ENCODE peak calls at places on chromosomes 5 and 9, in six cellular contexts. F, R, H, I, E and M are unnamed samples.

GRCh38 chr5:130168211-130168610 is 263.9 kb downstream of the CHSY3 start:
- DNase-seq in F (no peak), R (no peak), H (no peak), I (no peak), E (no peak), M (no peak)

GRCh38 chr5:172887735-172888134 is 53.7 kb downstream of the ERGIC1 start:
- DNase-seq in F (no peak), R (no peak), H (no peak), I (no peak), E (peak; percentile 86), M (peak; percentile 43)

GRCh38 chr9:36341936-36342577 is 58.0 kb downstream of the RNF38 start:
- DNase-seq in F (no peak), R (no peak), H (no peak), I (no peak), E (no peak), M (no peak)

GRCh38 chr5:141795421-141795820 is 82.8 kb downstream of the PCDH1 start:
- DNase-seq in F (no peak), R (no peak), H (no peak), I (no peak), E (no peak), M (no peak)

GRCh38 chr5:79800979-79801827 is 111.6 kb downstream of the CMYA5 start:
- DNase-seq in F (no peak), R (no peak), H (no peak), I (no peak), E (no peak), M (no peak)

GRCh38 chr5:121088341-121088740 is 624.2 kb downstream of the PRR16 start:
- DNase-seq in F (no peak), R (no peak), H (no peak), I (no peak), E (no peak), M (no peak)

GRCh38 chr9:621199-621860 is 220.2 kb upstream of the DMRT1 start:
- DNase-seq in F (no peak), R (no peak), H (no peak), I (no peak), E (no peak), M (no peak)

GRCh38 chr9:22008662-22009562 is at the start of gene CDKN2B:
- DNase-seq in F (peak; percentile 91), R (peak; percentile 99), H (peak; percentile 25), I (peak; percentile 95), E (peak; percentile 96), M (peak; percentile 82)

GRCh38 chr9:114390952-114391351 is 3.2 kb upstream of the AKNA start:
- DNase-seq in F (no peak), R (no peak), H (no peak), I (no peak), E (no peak), M (no peak)

GRCh38 chr5:51347704-51348103 is 35.5 kb upstream of the ISL1 start:
- DNase-seq in F (no peak), R (no peak), H (no peak), I (no peak), E (no peak), M (no peak)

GRCh38 chr5:82613886-82614285 is 335.7 kb upstream of the RPS23 start:
- DNase-seq in F (no peak), R (no peak), H (no peak), I (no peak), E (no peak), M (no peak)

GRCh38 chr9:99605016-99605743 is 216.5 kb upstream of the NR4A3 start:
- DNase-seq in F (no peak), R (no peak), H (no peak), I (no peak), E (no peak), M (no peak)

GRCh38 chr9:7656648-7657047 is 142.9 kb downstream of the DMAC1 start:
- DNase-seq in F (no peak), R (no peak), H (no peak), I (no peak), E (peak; percentile 16), M (no peak)

GRCh38 chr9:33950371-33950770 is 98.3 kb downstream of the UBAP2 start:
- DNase-seq in F (no peak), R (no peak), H (no peak), I (no peak), E (no peak), M (no peak)

GRCh38 chr5:78649220-78649700 is 688 bp upstream of the LHFPL2 start:
- DNase-seq in F (no peak), R (no peak), H (no peak), I (no peak), E (no peak), M (no peak)

GRCh38 chr5:175746851-175747250 is 89.0 kb downstream of the HRH2 start:
- DNase-seq in F (peak; percentile 23), R (no peak), H (no peak), I (peak; percentile 52), E (no peak), M (no peak)

GRCh38 chr9:36835271-36835996 is 198.6 kb downstream of the PAX5 start:
- DNase-seq in F (no peak), R (peak; percentile 28), H (no peak), I (no peak), E (no peak), M (no peak)

GRCh38 chr5:165834922-165835321 is 2329.5 kb downstream of the MAT2B start:
- DNase-seq in F (no peak), R (no peak), H (no peak), I (no peak), E (no peak), M (no peak)
- H3K27ac ChIP-seq in F (no peak overlapping the region), R (no peak overlapping the region), H (no peak overlapping the region), I (no peak overlapping the region), E (no peak overlapping the region), M (no peak overlapping the region)

GRCh38 chr9:82342046-82342445 is 353.5 kb downstream of the SPATA31D1 start:
- DNase-seq in F (no peak), R (no peak), H (no peak), I (no peak), E (no peak), M (no peak)
- H3K27ac ChIP-seq in F (no peak overlapping the region), R (no peak overlapping the region), H (no peak overlapping the region), I (no peak overlapping the region), E (no peak overlapping the region), M (no peak overlapping the region)

GRCh38 chr9:106883030-106883429 is 20.1 kb downstream of the ZNF462 start:
- DNase-seq in F (no peak), R (no peak), H (no peak), I (no peak), E (no peak), M (no peak)
- H3K27ac ChIP-seq in F (no peak overlapping the region), R (no peak overlapping the region), H (no peak overlapping the region), I (no peak overlapping the region), E (no peak overlapping the region), M (no peak overlapping the region)

GRCh38 chr5:65483474-65484346 is 2.0 kb upstream of the ADAMTS6 start:
- DNase-seq in F (no peak), R (no peak), H (no peak), I (no peak), E (no peak), M (no peak)
- H3K27ac ChIP-seq in F (no peak overlapping the region), R (peak overlapping the region; percentile 84), H (peak overlapping the region; percentile 74), I (no peak overlapping the region), E (peak overlapping the region; percentile 77), M (peak overlapping the region; percentile 85)

GRCh38 chr9:14031015-14031414 is 282.9 kb downstream of the NFIB start:
- DNase-seq in F (peak; percentile 29), R (peak; percentile 74), H (no peak), I (peak; percentile 48), E (peak; percentile 53), M (no peak)
- H3K27ac ChIP-seq in F (peak overlapping the region; percentile 33), R (peak overlapping the region; percentile 74), H (no peak overlapping the region), I (no peak overlapping the region), E (peak overlapping the region; percentile 85), M (no peak overlapping the region)

GRCh38 chr5:119282628-119283027 is 73.2 kb upstream of the TNFAIP8 start:
- DNase-seq in F (no peak), R (no peak), H (no peak), I (no peak), E (no peak), M (no peak)

GRCh38 chr5:119287547-119288073 is 68.2 kb upstream of the TNFAIP8 start:
- DNase-seq in F (no peak), R (no peak), H (no peak), I (no peak), E (no peak), M (no peak)

GRCh38 chr5:119286516-119287488 is 69.0 kb upstream of the TNFAIP8 start:
- DNase-seq in F (no peak), R (no peak), H (no peak), I (no peak), E (no peak), M (no peak)

GRCh38 chr5:119285070-119285916 is 70.5 kb upstream of the TNFAIP8 start:
- DNase-seq in F (no peak), R (no peak), H (no peak), I (no peak), E (peak; percentile 15), M (no peak)

DNA sequence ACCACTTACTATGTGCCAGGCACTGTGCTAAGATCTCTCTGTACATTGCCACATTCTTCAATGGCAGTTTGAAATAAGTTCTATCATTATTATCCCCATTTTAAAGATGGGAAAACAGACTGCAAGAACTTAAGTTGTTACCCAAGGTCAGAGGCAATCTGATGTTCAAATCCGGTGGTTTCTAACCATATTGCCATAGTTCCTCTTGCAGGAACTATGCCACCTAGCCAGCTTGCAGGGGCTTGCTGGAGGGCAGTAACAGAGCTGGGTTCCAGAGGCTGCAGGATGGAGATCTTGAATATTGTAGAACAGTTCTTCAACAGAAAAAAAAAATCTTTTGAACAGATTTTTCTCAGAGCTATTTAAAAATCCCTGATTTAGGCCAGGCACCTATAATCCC is 71.8 kb upstream of the TNFAIP8 start:
- DNase-seq in F (no peak), R (no peak), H (no peak), I (no peak), E (no peak), M (no peak)
- H3K27ac ChIP-seq in F (no peak overlapping the region), R (no peak overlapping the region), H (peak overlapping the region; percentile 7), I (no peak overlapping the region), E (no peak overlapping the region), M (no peak overlapping the region)

GRCh38 chr9:12935714-12936113 is 160.9 kb downstream of the LURAP1L start:
- DNase-seq in F (no peak), R (no peak), H (no peak), I (no peak), E (no peak), M (no peak)
- H3K27ac ChIP-seq in F (no peak overlapping the region), R (peak overlapping the region; percentile 35), H (no peak overlapping the region), I (no peak overlapping the region), E (no peak overlapping the region), M (no peak overlapping the region)